ENCODE peak calls at places on chromosomes 6 and 20, in nine cellular contexts. F is uterus, X is stomach, U is testis, S is IMR-90, V is body of pancreas, I is transverse colon, E is Peyer's patch, L is right lobe of liver. C is an unnamed sample.

GRCh38 chr6:164502838-164503237 is 806.6 kb downstream of the C6orf118 start:
- DNase-seq in S (no peak), U (no peak), L (no peak), F (no peak), V (no peak), E (no peak), I (no peak), X (no peak), C (no peak)

GRCh38 chr20:49594143-49594928 is 26.4 kb upstream of the PTGIS start:
- DNase-seq in U (peak), I (peak), E (no peak), X (peak), V (no peak), L (no peak), F (peak), S (peak), C (peak)

GRCh38 chr6:144305985-144306384 is 20.9 kb downstream of the UTRN start:
- DNase-seq in F (no peak), L (no peak), I (no peak), X (no peak), S (peak), U (no peak), V (no peak), E (no peak), C (no peak)

GRCh38 chr20:32891491-32891890 is 32.8 kb downstream of the EFCAB8 start:
- DNase-seq in U (no peak), F (no peak), S (no peak), X (no peak), E (no peak), L (no peak), I (no peak), V (no peak), C (no peak)

GRCh38 chr6:114291428-114291827 is 51.4 kb downstream of the HS3ST5 start:
- DNase-seq in U (no peak), S (no peak), X (no peak), V (no peak), F (no peak), L (no peak), I (no peak), E (no peak), C (no peak)

GRCh38 chr6:137443901-137444300 is 50.3 kb downstream of the OLIG3 start:
- DNase-seq in U (no peak), X (no peak), F (no peak), S (no peak), V (no peak), E (no peak), L (no peak), I (no peak), C (no peak)

GRCh38 chr6:135451617-135452190 is 45.8 kb downstream of the AHI1 start:
- DNase-seq in S (peak), I (no peak), F (no peak), E (no peak), L (no peak), U (no peak), X (no peak), V (no peak), C (peak)

GRCh38 chr6:46347669-46348068 is 143.6 kb downstream of the RCAN2 start:
- DNase-seq in U (no peak), L (no peak), I (no peak), V (no peak), F (no peak), S (no peak), E (no peak), X (no peak), C (no peak)

GRCh38 chr20:62796699-62797491 is 622 bp downstream of the MRGBP start:
- DNase-seq in S (no peak), X (no peak), F (no peak), L (no peak), V (peak), I (no peak), E (no peak), U (no peak), C (no peak)

GRCh38 chr20:36241678-36242077 is 5.4 kb downstream of the AAR2 start:
- DNase-seq in I (no peak), S (no peak), V (no peak), X (no peak), U (no peak), E (no peak), L (no peak), F (no peak), C (no peak)

GRCh38 chr6:37347177-37348145 is 6.3 kb upstream of the RNF8 start:
- DNase-seq in V (no peak), F (no peak), U (no peak), E (no peak), S (no peak), I (no peak), L (no peak), X (no peak), C (no peak)

GRCh38 chr6:17505767-17506280 is 94.3 kb upstream of the FAM8A1 start:
- DNase-seq in L (no peak), I (no peak), S (peak), F (no peak), E (no peak), U (no peak), X (no peak), V (no peak), C (no peak)

GRCh38 chr6:30795549-30796293 is 51.4 kb upstream of the IER3 start:
- DNase-seq in I (no peak), X (no peak), U (no peak), L (no peak), S (no peak), E (no peak), F (no peak), V (no peak), C (no peak)

GRCh38 chr6:167350731-167351655 is 26.1 kb downstream of the TTLL2 start:
- DNase-seq in S (no peak), I (peak), X (peak), U (peak), E (peak), L (peak), F (peak), V (peak), C (peak)

GRCh38 chr6:3517350-3517749 is 60.5 kb upstream of the SLC22A23 start:
- DNase-seq in S (peak), E (no peak), X (no peak), U (no peak), F (no peak), I (no peak), V (no peak), L (no peak), C (peak)

GRCh38 chr20:24703284-24703610 is 233.8 kb downstream of the SYNDIG1 start:
- DNase-seq in X (no peak), V (no peak), L (no peak), F (no peak), U (no peak), S (no peak), E (no peak), I (no peak), C (no peak)

GRCh38 chr6:155201461-155202226 is 62.2 kb upstream of the CLDN20 start:
- DNase-seq in X (no peak), E (no peak), V (no peak), S (peak), I (no peak), F (no peak), U (no peak), L (no peak), C (no peak)

GRCh38 chr20:37316116-37316774 is 26.8 kb downstream of the MANBAL start:
- DNase-seq in F (no peak), L (no peak), I (peak), U (no peak), V (no peak), S (no peak), E (peak), X (peak), C (peak)

GRCh38 chr6:9225441-9225871 is 790.1 kb upstream of the SLC35B3 start:
- DNase-seq in F (no peak), S (peak), U (no peak), L (no peak), X (no peak), E (no peak), I (no peak), V (no peak), C (no peak)

GRCh38 chr6:84432616-84433015 is 205.2 kb upstream of the CEP162 start:
- DNase-seq in U (no peak), I (no peak), F (no peak), E (no peak), L (no peak), X (no peak), S (no peak), V (no peak), C (no peak)

GRCh38 chr6:88865275-88865674 is 98.1 kb downstream of the RNGTT start:
- DNase-seq in S (no peak), E (no peak), L (no peak), I (no peak), U (no peak), F (no peak), V (no peak), X (no peak), C (no peak)

GRCh38 chr6:14596410-14596809 is 478.8 kb downstream of the CD83 start:
- DNase-seq in V (no peak), F (no peak), I (no peak), L (no peak), U (no peak), X (peak), S (peak), E (no peak), C (peak)

GRCh38 chr6:149864578-149865535 is 698 bp upstream of the LRP11 start:
- DNase-seq in S (peak), U (peak), L (no peak), X (peak), I (no peak), F (no peak), E (peak), V (peak), C (peak)

GRCh38 chr6:125906158-125906998 is 50.2 kb upstream of the HINT3 start:
- DNase-seq in S (peak), U (peak), X (peak), V (peak), E (peak), L (peak), F (no peak), I (peak), C (peak)

GRCh38 chr6:26596579-26597388 is at the start of gene ABT1:
- DNase-seq in U (peak), L (peak), F (peak), S (peak), E (peak), X (peak), I (peak), V (peak), C (peak)

GRCh38 chr6:26597389-26597766 is 625 bp downstream of the ABT1 start:
- DNase-seq in E (no peak), V (no peak), I (no peak), F (no peak), S (no peak), X (no peak), U (no peak), L (no peak), C (no peak)

GRCh38 chr6:26594128-26594493 is 2.6 kb upstream of the ABT1 start:
- DNase-seq in X (no peak), E (no peak), U (no peak), S (no peak), I (no peak), L (no peak), V (no peak), F (no peak), C (no peak)

GRCh38 chr6:26594730-26595632 is 1.8 kb upstream of the ABT1 start:
- DNase-seq in F (peak), E (no peak), X (no peak), S (peak), I (no peak), U (no peak), L (no peak), V (no peak), C (peak)

GRCh38 chr6:26595669-26596269 is 984 bp upstream of the ABT1 start:
- DNase-seq in E (peak), L (peak), U (peak), X (peak), F (peak), I (peak), S (peak), V (peak), C (peak)
- TF ChIP-seq POLR2A in E (peak), L (no peak), U (no peak), X (no peak), F (no peak), I (no peak), S (no peak), V (no peak), C (no peak)

DNA sequence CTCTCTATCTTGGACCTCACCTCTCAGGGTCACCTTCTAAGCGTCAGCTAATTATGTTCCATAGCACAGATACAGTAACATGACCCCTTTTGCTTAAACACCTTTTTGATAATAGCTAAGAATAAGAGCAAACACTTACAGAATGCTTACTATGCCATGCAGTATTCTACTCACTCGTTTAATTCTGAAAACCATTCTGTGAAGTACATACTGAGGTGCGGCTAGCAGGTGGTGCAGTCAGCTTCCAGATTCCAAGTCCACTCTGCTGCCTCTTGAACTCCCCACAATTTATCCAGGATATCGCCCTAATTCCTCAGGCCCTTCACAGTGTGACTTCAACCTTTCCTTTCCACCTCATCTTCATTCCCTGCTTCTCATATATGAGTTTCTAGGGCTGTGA is 130.3 kb downstream of the PDSS2 start:
- DNase-seq in E (no peak), L (no peak), V (no peak), S (no peak), U (no peak), F (no peak), I (no peak), X (no peak), C (no peak)
- H3K4me3 ChIP-seq in E (no peak), L (no peak), V (no peak), S (no peak), U (no peak), F (no peak), I (no peak), X (no peak), C (no peak)

DNA sequence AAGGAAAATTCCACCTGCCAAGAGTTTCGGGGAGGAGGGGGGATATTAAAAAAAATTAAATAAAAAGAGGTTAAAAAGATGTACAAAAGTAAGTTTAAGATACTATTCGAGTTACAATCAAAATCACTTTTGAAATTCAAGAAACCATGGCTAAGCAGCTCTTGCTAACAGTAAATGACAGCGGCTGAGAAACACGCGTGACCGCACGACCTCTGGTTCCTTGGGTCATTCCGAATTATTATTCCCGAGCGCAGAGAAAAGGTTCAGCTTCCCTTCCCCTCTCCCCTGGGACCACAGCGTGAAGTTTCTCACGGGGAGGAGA is 566 bp downstream of the TMEM242 start:
- DNase-seq in I (no peak), E (no peak), L (no peak), S (no peak), U (no peak), V (no peak), X (no peak), F (no peak), C (no peak)
- TF ChIP-seq POLR2A in I (no peak), E (no peak), L (no peak), S (no peak), U (no peak), V (no peak), X (no peak), F (no peak), C (no peak)

GRCh38 chr6:166341915-166342292 is 441 bp downstream of the SFT2D1 start:
- DNase-seq in L (no peak), X (no peak), V (peak), I (no peak), F (no peak), S (no peak), E (no peak), U (peak), C (no peak)
- H3K4me3 ChIP-seq in L (peak), X (peak), V (peak), I (peak), F (peak), S (peak), E (peak), U (peak), C (peak)

GRCh38 chr20:57390604-57391438 is at the start of gene RBM38:
- DNase-seq in V (peak), L (peak), S (peak), U (peak), I (peak), F (peak), X (peak), E (peak), C (peak)
- TF ChIP-seq POLR2A in V (no peak), L (no peak), S (no peak), U (no peak), I (no peak), F (no peak), X (no peak), E (no peak), C (peak)

DNA sequence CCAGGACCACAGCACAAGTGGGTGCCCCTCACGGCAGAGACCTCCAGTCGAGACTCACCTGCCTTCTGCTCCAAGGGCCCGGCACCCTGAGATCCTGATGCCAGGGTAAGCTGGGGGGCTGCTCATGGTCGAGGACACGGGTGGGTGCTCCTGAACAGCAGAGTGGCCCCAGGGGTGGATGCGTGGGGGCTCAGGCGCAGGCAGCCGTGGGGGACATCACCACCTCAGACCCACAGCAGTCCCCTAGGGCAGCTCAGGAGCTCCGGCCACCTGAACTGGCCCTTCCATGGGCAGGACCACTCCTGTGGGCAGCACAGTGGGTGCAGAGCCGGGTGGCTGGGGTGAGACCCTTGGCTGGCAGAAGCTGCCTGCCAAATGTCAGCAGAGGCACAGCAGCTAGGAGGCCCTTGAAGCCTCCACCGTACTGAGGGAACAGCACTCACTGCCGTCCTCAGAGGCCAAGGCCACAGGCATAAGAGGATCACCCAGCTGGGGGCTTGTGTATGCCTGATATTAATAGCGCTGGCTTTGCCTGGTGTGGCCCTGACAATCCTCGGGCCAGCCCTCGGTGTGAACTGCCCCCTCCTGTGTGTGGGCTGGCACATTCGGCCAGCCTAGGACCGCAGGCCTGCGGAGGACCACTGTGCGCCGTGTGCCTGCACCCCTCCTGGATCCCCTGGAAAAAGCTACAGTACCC is 5.4 kb downstream of the UCKL1 start:
- DNase-seq in S (no peak), I (no peak), V (no peak), U (peak), F (no peak), L (no peak), E (no peak), X (no peak), C (no peak)
- H3K4me3 ChIP-seq in S (no peak), I (no peak), V (no peak), U (no peak), F (no peak), L (no peak), E (peak), X (no peak), C (no peak)

GRCh38 chr20:44621325-44621724 is 30.2 kb downstream of the ADA start:
- DNase-seq in F (no peak), S (no peak), X (no peak), L (no peak), V (no peak), E (no peak), I (no peak), U (no peak), C (no peak)
- TF ChIP-seq POLR2A in F (no peak), S (no peak), X (no peak), L (no peak), V (no peak), E (no peak), I (no peak), U (no peak), C (no peak)

GRCh38 chr6:168524644-168525043 is 83.7 kb downstream of the SMOC2 start:
- DNase-seq in I (no peak), F (peak), X (no peak), L (no peak), E (no peak), U (no peak), V (no peak), S (no peak), C (no peak)
- H3K4me3 ChIP-seq in I (no peak), F (no peak), X (no peak), L (no peak), E (no peak), U (no peak), V (no peak), S (no peak), C (no peak)